ENCODE peak calls at places on chromosomes 3 and 15, in ten cellular contexts. V is H4, Q is neural crest cell, Y is AG09309, W is KG1, T is mucosa of descending colon, B is M059J, E is memory B cell, O is T-helper 1 cell, P is stromal cell of bone marrow. S is an unnamed sample.

GRCh38 chr15:68333775-68334470 is 56.4 kb downstream of the FEM1B start:
- DNase-seq in B (peak; percentile 91), V (peak; percentile 74), E (no peak), T (peak; percentile 30), P (no peak), O (no peak), W (no peak), Q (no peak), Y (no peak), S (no peak)

GRCh38 chr3:133747373-133747772 is 1.2 kb downstream of the TF start:
- DNase-seq in V (no peak), E (no peak), T (no peak), Q (no peak), O (no peak), Y (no peak), W (no peak), P (no peak), B (no peak), S (no peak)

GRCh38 chr3:126146034-126146433 is 34.4 kb downstream of the ALDH1L1 start:
- DNase-seq in T (no peak), Y (no peak), B (no peak), O (no peak), W (no peak), V (no peak), E (no peak), Q (peak; percentile 0), P (no peak), S (peak; percentile 7)

GRCh38 chr3:63349583-63350177 is 71.6 kb downstream of the SYNPR start:
- DNase-seq in Y (no peak), B (peak; percentile 56), Q (peak; percentile 44), P (peak; percentile 57), T (peak; percentile 68), W (peak; percentile 40), V (peak; percentile 42), O (peak; percentile 28), E (no peak), S (peak; percentile 31)

GRCh38 chr3:5479229-5479799 is 291.8 kb downstream of the EDEM1 start:
- DNase-seq in Q (no peak), B (peak; percentile 7), P (no peak), V (no peak), W (no peak), Y (no peak), E (no peak), T (peak; percentile 62), O (no peak), S (peak; percentile 36)

GRCh38 chr3:41169038-41169437 is 30.3 kb upstream of the CTNNB1 start:
- DNase-seq in E (no peak), P (no peak), Y (no peak), T (no peak), W (no peak), V (no peak), B (no peak), Q (no peak), O (no peak), S (no peak)

GRCh38 chr3:185631108-185631507 is 45.0 kb downstream of the SENP2 start:
- DNase-seq in O (no peak), Q (no peak), P (no peak), B (no peak), Y (no peak), V (no peak), W (no peak), E (no peak), T (no peak), S (no peak)

GRCh38 chr3:12370758-12371157 is 81.9 kb downstream of the PPARG start:
- DNase-seq in T (peak; percentile 51), E (no peak), B (peak; percentile 46), O (no peak), Q (no peak), W (no peak), P (no peak), V (peak; percentile 65), Y (no peak), S (no peak)

GRCh38 chr15:60374628-60375081 is 23.1 kb downstream of the ANXA2 start:
- DNase-seq in T (no peak), Y (peak; percentile 90), Q (no peak), P (peak; percentile 97), V (peak; percentile 99), O (no peak), E (no peak), W (no peak), B (peak; percentile 99), S (peak; percentile 78)

GRCh38 chr3:14133188-14133800 is 8.4 kb downstream of the TMEM43 start:
- DNase-seq in P (no peak), V (no peak), W (no peak), E (no peak), Q (no peak), B (no peak), O (no peak), Y (no peak), T (peak; percentile 78), S (peak; percentile 75)

GRCh38 chr15:85854345-85855097 is 59.8 kb upstream of the KLHL25 start:
- DNase-seq in E (peak; percentile 54), O (peak; percentile 55), B (peak; percentile 61), Y (peak; percentile 24), T (peak; percentile 64), Q (peak; percentile 49), P (peak; percentile 47), V (peak; percentile 63), W (peak; percentile 34), S (peak; percentile 48)

GRCh38 chr3:48064292-48064829 is 48.1 kb upstream of the MAP4 start:
- DNase-seq in P (no peak), O (no peak), Q (no peak), E (no peak), T (no peak), Y (no peak), V (no peak), B (peak; percentile 30), W (no peak), S (no peak)

GRCh38 chr3:178195824-178196223 is 340.4 kb upstream of the KCNMB2 start:
- DNase-seq in Q (no peak), B (peak; percentile 82), V (no peak), T (no peak), O (no peak), P (no peak), E (no peak), W (no peak), Y (peak; percentile 21), S (no peak)

GRCh38 chr3:52775877-52776276 is 1.5 kb upstream of the ITIH1 start:
- DNase-seq in B (no peak), Y (no peak), W (no peak), V (no peak), T (no peak), Q (no peak), O (no peak), E (no peak), P (no peak), S (no peak)

GRCh38 chr3:42980909-42981308 is 1.8 kb downstream of the GASK1A start:
- DNase-seq in P (no peak), O (no peak), E (no peak), Y (no peak), T (no peak), Q (no peak), V (peak; percentile 6), W (no peak), B (peak; percentile 29), S (no peak)

GRCh38 chr3:114460459-114460858 is 166.6 kb downstream of the TIGIT start:
- DNase-seq in W (no peak), P (no peak), Q (no peak), Y (no peak), B (no peak), V (no peak), T (no peak), E (no peak), O (no peak), S (no peak)

GRCh38 chr3:104388624-104389023 is 978.1 kb upstream of the ALCAM start:
- DNase-seq in W (no peak), T (no peak), E (no peak), V (no peak), O (no peak), Y (no peak), P (no peak), Q (no peak), B (peak; percentile 14), S (no peak)